ENCODE peak calls at places on chromosome 13, in ten cellular contexts. V is GM12891; K is smooth muscle cell of the brain vasculature; W is CD4-positive, alpha-beta T cell; Y is NCI-H1048; T is activated CD4-positive, alpha-beta T cell treated with anti-CD3 and anti-CD28 coated beads, Interleukin-2, amount 50 U/mL, for 48 hours; C is A549; Z is heart right ventricle; A is WERI-Rb-1; J is amygdala. U is an unnamed sample.

GRCh38 chr13:25679154-25679553 is 307.4 kb downstream of the ATP8A2 start:
- DNase-seq in V (no peak), K (no peak), W (no peak), Y (no peak), T (no peak), C (no peak), Z (no peak), A (no peak), J (no peak), U (no peak)

GRCh38 chr13:38582133-38582532 is 104.7 kb upstream of the FREM2 start:
- DNase-seq in V (no peak), K (peak; percentile 2), W (no peak), Y (no peak), T (no peak), C (peak; percentile 32), Z (no peak), A (peak; percentile 6), J (no peak), U (no peak)

GRCh38 chr13:102983496-102983895 is 82.7 kb downstream of the SLC10A2 start:
- DNase-seq in V (no peak), K (no peak), W (no peak), Y (no peak), T (no peak), C (no peak), Z (no peak), A (no peak), J (no peak), U (no peak)

GRCh38 chr13:67574320-67575233 is 344.4 kb upstream of the PCDH9 start:
- DNase-seq in V (no peak), K (no peak), W (no peak), Y (peak; percentile 1), T (no peak), C (no peak), Z (no peak), A (no peak), J (no peak), U (no peak)

GRCh38 chr13:37208052-37208451 is 102.6 kb upstream of the CSNK1A1L start:
- DNase-seq in V (no peak), K (no peak), W (no peak), Y (no peak), T (no peak), C (no peak), Z (no peak), A (no peak), J (no peak), U (no peak)

GRCh38 chr13:112618501-112618900 is 30.5 kb upstream of the TUBGCP3 start:
- DNase-seq in V (no peak), K (no peak), W (no peak), Y (no peak), T (no peak), C (no peak), Z (no peak), A (peak; percentile 5), J (no peak), U (no peak)

GRCh38 chr13:36965767-36966166 is 33.4 kb downstream of the ALG5 start:
- DNase-seq in V (no peak), K (peak; percentile 23), W (no peak), Y (no peak), T (no peak), C (no peak), Z (no peak), A (no peak), J (no peak), U (no peak)

GRCh38 chr13:51781246-51782022 is 22.5 kb downstream of the DHRS12 start:
- DNase-seq in V (no peak), K (no peak), W (no peak), Y (no peak), T (peak; percentile 17), C (peak; percentile 28), Z (no peak), A (no peak), J (no peak), U (no peak)

GRCh38 chr13:113742000-113742441 is 17.0 kb upstream of the TMEM255B start:
- DNase-seq in V (no peak), K (no peak), W (no peak), Y (peak; percentile 7), T (no peak), C (peak; percentile 24), Z (no peak), A (peak; percentile 82), J (no peak), U (peak; percentile 48)

GRCh38 chr13:26872444-26873173 is 112.0 kb upstream of the GPR12 start:
- DNase-seq in V (no peak), K (peak; percentile 6), W (peak; percentile 30), Y (peak; percentile 4), T (peak; percentile 60), C (peak; percentile 36), Z (peak; percentile 60), A (peak; percentile 91), J (peak; percentile 21), U (no peak)

GRCh38 chr13:101346942-101347728 is 69.2 kb downstream of the NALCN start:
- DNase-seq in V (no peak), K (no peak), W (no peak), Y (no peak), T (no peak), C (no peak), Z (no peak), A (no peak), J (no peak), U (no peak)

GRCh38 chr13:77026255-77026782 is 640 bp downstream of the FBXL3 start:
- DNase-seq in V (peak; percentile 39), K (no peak), W (peak; percentile 82), Y (peak; percentile 64), T (peak; percentile 70), C (peak; percentile 66), Z (peak; percentile 86), A (peak; percentile 41), J (peak; percentile 56), U (peak; percentile 70)

GRCh38 chr13:34523401-34523800 is 418.7 kb upstream of the NBEA start:
- DNase-seq in V (no peak), K (no peak), W (no peak), Y (no peak), T (no peak), C (no peak), Z (no peak), A (no peak), J (no peak), U (no peak)

GRCh38 chr13:92390217-92390616 is 836.4 kb upstream of the GPC6 start:
- DNase-seq in V (no peak), K (no peak), W (no peak), Y (no peak), T (no peak), C (no peak), Z (no peak), A (peak; percentile 67), J (no peak), U (no peak)

GRCh38 chr13:29886446-29886845 is 36.0 kb upstream of the UBL3 start:
- DNase-seq in V (no peak), K (no peak), W (peak; percentile 10), Y (no peak), T (peak; percentile 45), C (no peak), Z (no peak), A (no peak), J (no peak), U (no peak)

GRCh38 chr13:113667771-113668490 is 912 bp downstream of the GRK1 start:
- DNase-seq in V (no peak), K (no peak), W (no peak), Y (no peak), T (no peak), C (no peak), Z (no peak), A (peak; percentile 19), J (no peak), U (peak; percentile 7)

GRCh38 chr13:103328899-103329298 is 262.7 kb upstream of the SLC10A2 start:
- DNase-seq in V (no peak), K (no peak), W (no peak), Y (no peak), T (no peak), C (no peak), Z (no peak), A (peak; percentile 21), J (no peak), U (no peak)

GRCh38 chr13:98961204-98962105 is 16.4 kb downstream of the DOCK9 start:
- DNase-seq in V (no peak), K (no peak), W (no peak), Y (no peak), T (no peak), C (no peak), Z (no peak), A (no peak), J (no peak), U (no peak)